ENCODE peak calls at places on chromosomes 3 and 15, in ten cellular contexts. N is breast epithelium, M is IMR-90, L is Peyer's patch, G is B cell, V is tibial nerve, W is OCI-LY7, H is epithelial cell of esophagus, C is MCF 10A, J is AG09309. A is an unnamed sample.

GRCh38 chr3:122265937-122266336 is 59.1 kb upstream of the CSTA start:
- DNase-seq in G (no peak), N (no peak), V (no peak), L (no peak), C (no peak), W (no peak), H (no peak), J (no peak), M (no peak), A (no peak)

GRCh38 chr15:100995471-100996430 is 76.6 kb downstream of the LRRK1 start:
- DNase-seq in J (no peak), C (no peak), V (no peak), N (no peak), G (no peak), H (no peak), M (no peak), W (no peak), L (no peak), A (no peak)

GRCh38 chr15:48185527-48185926 is 5.9 kb upstream of the CTXN2 start:
- DNase-seq in L (no peak), H (no peak), W (no peak), N (no peak), V (no peak), C (peak), G (no peak), M (no peak), J (no peak), A (no peak)

GRCh38 chr3:145024700-145025099 is 1053.1 kb downstream of the DIPK2A start:
- DNase-seq in H (no peak), J (no peak), V (no peak), N (no peak), L (no peak), G (no peak), W (no peak), M (no peak), C (no peak), A (no peak)

GRCh38 chr15:80180468-80180867 is 27.7 kb downstream of the FAH start:
- DNase-seq in G (no peak), C (no peak), H (no peak), V (no peak), N (no peak), M (no peak), L (no peak), J (no peak), W (no peak), A (no peak)

GRCh38 chr15:82043726-82044372 is 2.0 kb downstream of the MEX3B start:
- DNase-seq in L (no peak), H (no peak), J (no peak), W (no peak), C (no peak), N (no peak), G (no peak), V (no peak), M (no peak), A (no peak)

GRCh38 chr3:111582114-111582461 is 13.1 kb downstream of the ZBED2 start:
- DNase-seq in V (no peak), N (no peak), J (peak), W (no peak), M (peak), C (peak), G (no peak), H (peak), L (no peak), A (no peak)

GRCh38 chr3:126424039-126424717 is 29.5 kb downstream of the CFAP100 start:
- DNase-seq in G (no peak), M (no peak), L (peak), H (no peak), C (no peak), W (no peak), J (no peak), N (no peak), V (no peak), A (no peak)

GRCh38 chr3:123202451-123202850 is 708 bp downstream of the SEC22A start:
- DNase-seq in L (no peak), N (no peak), V (no peak), C (peak), G (no peak), J (no peak), M (peak), W (peak), H (peak), A (no peak)

GRCh38 chr3:164550857-164551256 is 527.4 kb downstream of the SI start:
- DNase-seq in N (no peak), J (no peak), M (no peak), C (no peak), V (no peak), W (no peak), L (no peak), H (no peak), G (no peak), A (no peak)
- TF ChIP-seq CTCF in N (no peak), J (no peak), M (no peak), C (no peak), V (no peak), W (no peak), L (no peak), H (no peak), G (no peak), A (no peak)

GRCh38 chr15:60905587-60905986 is 323.5 kb downstream of the RORA start:
- DNase-seq in N (no peak), L (no peak), H (peak), V (no peak), M (no peak), G (no peak), W (no peak), J (no peak), C (peak), A (no peak)
- TF ChIP-seq CTCF in N (no peak), L (no peak), H (peak), V (no peak), M (no peak), G (no peak), W (peak), J (no peak), C (peak), A (no peak)

DNA sequence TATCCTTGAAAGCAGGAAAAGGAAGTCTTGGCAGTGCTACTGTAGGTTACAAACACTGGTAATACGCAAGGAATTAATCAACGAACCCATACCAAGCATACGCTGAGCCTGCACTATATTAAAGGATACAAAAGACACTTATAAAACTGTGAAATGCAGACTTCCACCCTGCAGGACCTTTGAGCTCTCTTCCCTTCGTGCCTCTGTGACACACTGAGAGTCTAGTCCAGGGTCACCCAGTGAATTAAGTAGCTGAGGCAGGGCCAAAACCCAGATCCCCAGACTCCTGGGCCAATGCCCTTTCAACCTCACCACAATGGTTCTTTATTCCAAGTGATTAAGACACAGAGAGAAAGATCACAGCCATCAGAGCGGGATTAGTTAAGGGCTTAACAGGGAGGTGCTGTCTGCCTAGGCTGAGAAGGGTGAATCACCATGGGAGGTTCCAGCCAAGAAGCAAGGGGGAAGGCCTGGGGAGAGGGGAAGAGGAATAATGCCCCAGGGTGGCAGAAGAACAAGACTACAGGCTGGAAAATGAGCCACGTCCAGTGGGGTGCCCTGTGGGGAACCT is 6.8 kb downstream of the ANXA2 start:
- DNase-seq in M (peak), V (no peak), G (no peak), J (no peak), H (peak), L (peak), W (no peak), C (peak), N (peak), A (no peak)
- TF ChIP-seq CTCF in M (peak), V (no peak), G (no peak), J (peak), H (no peak), L (no peak), W (no peak), C (no peak), N (no peak), A (no peak)

GRCh38 chr3:117616213-117616612 is 906.6 kb downstream of the TUSC7 start:
- DNase-seq in C (no peak), N (no peak), L (no peak), M (no peak), J (no peak), V (no peak), H (no peak), G (no peak), W (no peak), A (no peak)
- TF ChIP-seq CTCF in C (peak), N (no peak), L (no peak), M (peak), J (no peak), V (no peak), H (no peak), G (no peak), W (no peak), A (no peak)

DNA sequence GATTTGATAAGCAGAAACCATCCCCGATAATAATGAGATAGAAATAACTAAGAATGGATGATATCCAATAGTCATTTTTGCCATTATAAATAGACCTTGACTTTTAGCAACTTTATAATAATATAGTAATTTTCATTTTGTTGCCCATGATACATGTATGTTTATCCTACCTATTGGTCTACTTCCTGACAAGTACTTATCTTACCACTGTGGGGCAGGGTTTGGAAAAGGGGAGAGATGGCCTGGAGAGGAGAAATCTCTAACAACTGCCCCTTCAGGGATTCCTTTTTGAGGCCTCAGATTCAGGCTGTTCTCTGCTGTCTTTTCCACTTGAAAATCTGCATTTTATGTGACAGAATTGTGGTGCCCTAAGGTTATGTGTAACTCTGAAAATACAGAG is 42.2 kb downstream of the FAM98B start:
- DNase-seq in H (no peak), G (no peak), J (no peak), C (no peak), N (no peak), W (no peak), L (no peak), V (no peak), M (no peak), A (no peak)
- TF ChIP-seq CTCF in H (no peak), G (no peak), J (no peak), C (no peak), N (no peak), W (no peak), L (no peak), V (no peak), M (no peak), A (no peak)

GRCh38 chr3:131728898-131729297 is 226.1 kb upstream of the MRPL3 start:
- DNase-seq in H (peak), M (no peak), W (no peak), G (no peak), C (peak), V (no peak), N (no peak), J (no peak), L (no peak), A (no peak)
- TF ChIP-seq CTCF in H (no peak), M (no peak), W (no peak), G (no peak), C (no peak), V (no peak), N (no peak), J (no peak), L (no peak), A (no peak)

GRCh38 chr15:62769604-62770003 is 272.9 kb upstream of the TPM1 start:
- DNase-seq in M (peak), H (peak), G (no peak), J (peak), V (no peak), C (peak), L (no peak), W (no peak), N (no peak), A (no peak)

GRCh38 chr15:62766599-62766998 is 275.9 kb upstream of the TPM1 start:
- DNase-seq in V (no peak), C (no peak), W (no peak), L (no peak), J (no peak), M (no peak), G (no peak), H (no peak), N (no peak), A (no peak)

GRCh38 chr15:62770111-62770660 is 272.4 kb upstream of the TPM1 start:
- DNase-seq in V (no peak), G (no peak), C (no peak), N (no peak), H (peak), J (no peak), L (no peak), M (peak), W (no peak), A (no peak)

GRCh38 chr15:62770752-62771151 is 271.8 kb upstream of the TPM1 start:
- DNase-seq in H (peak), V (no peak), J (peak), C (peak), L (no peak), W (no peak), N (no peak), G (no peak), M (peak), A (no peak)

DNA sequence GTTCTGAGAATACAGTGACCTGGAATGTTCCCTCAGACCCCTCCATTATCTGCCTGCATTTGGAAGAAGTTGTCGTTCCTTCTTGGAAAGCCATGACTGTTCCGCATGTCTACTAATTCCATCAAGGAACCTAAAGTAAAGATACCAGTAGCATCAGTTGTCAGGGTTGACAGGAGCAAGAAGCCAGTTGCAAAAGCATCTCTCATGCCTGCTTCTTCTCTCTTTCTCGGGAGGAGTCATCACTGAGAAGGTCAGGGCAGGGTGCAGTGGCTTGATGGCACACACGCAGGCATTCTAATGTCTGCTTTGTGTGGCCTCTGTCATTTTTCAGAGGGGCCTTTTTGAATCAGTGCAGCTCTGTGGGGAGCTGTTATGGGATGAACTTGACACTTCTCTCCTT is 276.6 kb upstream of the TPM1 start:
- DNase-seq in J (no peak), W (no peak), M (no peak), L (no peak), C (no peak), V (no peak), H (no peak), G (no peak), N (no peak), A (no peak)
- TF ChIP-seq CTCF in J (no peak), W (no peak), M (no peak), L (no peak), C (no peak), V (no peak), H (no peak), G (no peak), N (no peak), A (no peak)

GRCh38 chr3:181210275-181210674 is 220.7 kb upstream of the DNAJC19 start:
- DNase-seq in M (peak), C (peak), J (no peak), W (peak), L (no peak), G (no peak), V (no peak), N (no peak), H (peak), A (no peak)
- TF ChIP-seq CTCF in M (peak), C (peak), J (no peak), W (peak), L (peak), G (peak), V (peak), N (no peak), H (peak), A (no peak)

GRCh38 chr3:67458406-67458805 is 196.0 kb downstream of the SUCLG2 start:
- DNase-seq in W (no peak), J (no peak), V (no peak), N (no peak), C (no peak), M (peak), H (peak), L (no peak), G (no peak), A (no peak)
- TF ChIP-seq CTCF in W (no peak), J (no peak), V (no peak), N (no peak), C (no peak), M (no peak), H (peak), L (no peak), G (no peak), A (no peak)

A was measured in GM13976.